ENCODE peak calls at places on chromosomes 16 and 17, in four cellular contexts. X, W, L and M are unnamed samples.

GRCh38 chr16:89004209-89004831 is 27.3 kb upstream of the CBFA2T3 start:
- DNase-seq in W (no peak), X (no peak), L (peak; percentile 45), M (no peak)

GRCh38 chr17:6506679-6507231 is 49.6 kb downstream of the PITPNM3 start:
- DNase-seq in X (no peak), L (no peak), W (no peak), M (no peak)

GRCh38 chr17:21275047-21275578 is 9.4 kb upstream of the MAP2K3 start:
- DNase-seq in X (no peak), L (no peak), W (no peak), M (no peak)

GRCh38 chr17:61402978-61403845 is 3.6 kb downstream of the TBX2 start:
- DNase-seq in X (peak; percentile 66), W (peak; percentile 82), L (peak; percentile 61), M (no peak)

GRCh38 chr16:89170346-89171215 is 967 bp upstream of the CDH15 start:
- DNase-seq in L (peak; percentile 89), W (peak; percentile 91), X (no peak), M (peak; percentile 60)

GRCh38 chr16:4266372-4266771 is 6.5 kb downstream of the TFAP4 start:
- DNase-seq in X (no peak), L (peak; percentile 66), W (peak; percentile 58), M (peak; percentile 74)

GRCh38 chr16:203246-203645 is 23.0 kb downstream of the HBQ1 start:
- DNase-seq in X (no peak), W (no peak), L (no peak), M (no peak)

GRCh38 chr16:19909750-19910322 is 25.2 kb upstream of the GPRC5B start:
- DNase-seq in W (no peak), L (no peak), X (no peak), M (peak; percentile 38)

GRCh38 chr16:62545039-62545438 is 508.8 kb upstream of the CDH8 start:
- DNase-seq in X (no peak), W (no peak), L (no peak), M (peak; percentile 42)

GRCh38 chr17:61907361-61907760 is 20.4 kb downstream of the INTS2 start:
- DNase-seq in L (no peak), W (no peak), X (no peak), M (no peak)

GRCh38 chr16:1614226-1615102 is 2.3 kb downstream of the CRAMP1 start:
- DNase-seq in L (peak; percentile 52), W (no peak), X (peak; percentile 30), M (peak; percentile 42)

GRCh38 chr16:1081734-1082265 is 9.3 kb downstream of the SSTR5 start:
- DNase-seq in L (no peak), X (no peak), W (no peak), M (no peak)

GRCh38 chr16:81545470-81546175 is 101.0 kb downstream of the CMIP start:
- DNase-seq in W (no peak), L (no peak), X (no peak), M (no peak)

GRCh38 chr17:64216030-64216384 is 47.1 kb downstream of the TEX2 start:
- DNase-seq in X (peak; percentile 69), L (no peak), W (no peak), M (no peak)

GRCh38 chr17:28811594-28812135 is 30.9 kb downstream of the FAM222B start:
- DNase-seq in X (peak; percentile 21), L (no peak), W (no peak), M (peak; percentile 63)

GRCh38 chr17:4579678-4580077 is 4.7 kb upstream of the SMTNL2 start:
- DNase-seq in W (no peak), L (no peak), X (no peak), M (no peak)

GRCh38 chr17:80455328-80455710 is 21.1 kb downstream of the NPTX1 start:
- DNase-seq in L (no peak), X (peak; percentile 46), W (peak; percentile 85), M (peak; percentile 84)

GRCh38 chr17:40967581-40967980 is 833 bp upstream of the KRT39 start:
- DNase-seq in W (no peak), L (no peak), X (no peak), M (no peak)

GRCh38 chr16:56971768-56972043 is 10.0 kb downstream of the CETP start:
- DNase-seq in X (no peak), L (no peak), W (no peak), M (no peak)

GRCh38 chr16:3092501-3092991 is 6.5 kb downstream of the ZSCAN10 start:
- DNase-seq in L (no peak), X (no peak), W (no peak), M (no peak)
- H2BK15ac ChIP-seq in L (no peak overlapping the region), X (no peak overlapping the region), W (no peak overlapping the region), M (no peak overlapping the region)

GRCh38 chr17:38926290-38927070 is 1.1 kb downstream of the LASP1NB start:
- DNase-seq in X (no peak), L (no peak), W (no peak), M (no peak)
- H4K5ac ChIP-seq in X (peak overlapping the region; percentile 69), L (no peak overlapping the region), W (no peak overlapping the region), M (no peak overlapping the region)

DNA sequence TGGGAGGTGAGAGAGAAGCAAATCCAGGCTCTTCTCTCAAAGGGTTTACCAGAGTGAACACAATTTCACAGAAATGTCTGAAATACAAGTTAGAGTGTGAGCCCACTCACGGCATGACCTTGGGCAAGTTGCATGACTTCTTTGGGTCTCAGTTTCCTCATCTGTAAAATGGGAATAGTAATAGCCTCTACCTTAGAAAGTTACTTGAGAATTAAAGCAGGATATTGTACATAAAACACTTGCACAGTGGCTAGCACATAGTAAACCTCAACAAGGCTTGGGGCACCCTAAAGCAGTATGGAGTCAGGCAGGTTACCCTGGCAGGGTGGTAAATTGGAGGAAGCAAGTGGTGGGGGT is 13.2 kb upstream of the RNF222 start:
- DNase-seq in X (no peak), W (no peak), L (no peak), M (no peak)
- H2AK5ac ChIP-seq in X (no peak overlapping the region), W (no peak overlapping the region), L (no peak overlapping the region), M (no peak overlapping the region)

DNA sequence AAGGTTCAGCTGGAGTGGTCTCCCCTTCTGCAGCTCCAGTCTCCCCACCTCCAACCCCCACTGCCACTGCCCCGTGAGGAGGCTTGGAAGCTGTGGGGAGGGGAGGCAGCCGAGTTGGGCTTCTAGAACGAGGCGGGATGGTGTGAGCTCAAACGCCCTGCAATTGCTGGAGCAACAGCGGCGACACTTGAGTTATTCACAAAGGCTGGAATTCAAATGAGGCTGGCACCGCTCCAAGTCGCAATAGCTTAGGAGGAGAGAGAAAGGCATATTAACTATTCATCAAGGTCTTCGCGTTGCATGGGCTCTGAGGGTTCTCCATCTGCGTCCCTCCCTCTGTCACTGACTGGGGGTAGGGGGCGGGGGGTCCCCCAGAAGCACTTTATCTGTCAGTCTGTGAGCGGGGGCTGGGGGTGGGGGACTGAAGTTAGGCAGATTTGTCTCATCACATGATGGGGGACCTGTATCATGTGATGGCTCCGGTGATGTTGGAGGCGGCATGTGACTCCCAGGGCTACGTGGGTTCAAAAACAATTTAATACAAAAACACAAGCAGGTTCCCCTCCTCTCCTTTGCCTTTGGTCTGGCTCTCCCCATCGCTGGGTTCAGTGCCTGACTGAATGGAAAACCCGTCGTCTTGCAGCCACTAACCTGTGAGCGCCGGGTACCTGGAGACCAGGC is 70.5 kb downstream of the RBBP6 start:
- DNase-seq in L (peak; percentile 69), W (peak; percentile 60), X (peak; percentile 31), M (peak; percentile 66)
- H2BK15ac ChIP-seq in L (peak overlapping the region; percentile 61), W (no peak overlapping the region), X (no peak overlapping the region), M (no peak overlapping the region)

DNA sequence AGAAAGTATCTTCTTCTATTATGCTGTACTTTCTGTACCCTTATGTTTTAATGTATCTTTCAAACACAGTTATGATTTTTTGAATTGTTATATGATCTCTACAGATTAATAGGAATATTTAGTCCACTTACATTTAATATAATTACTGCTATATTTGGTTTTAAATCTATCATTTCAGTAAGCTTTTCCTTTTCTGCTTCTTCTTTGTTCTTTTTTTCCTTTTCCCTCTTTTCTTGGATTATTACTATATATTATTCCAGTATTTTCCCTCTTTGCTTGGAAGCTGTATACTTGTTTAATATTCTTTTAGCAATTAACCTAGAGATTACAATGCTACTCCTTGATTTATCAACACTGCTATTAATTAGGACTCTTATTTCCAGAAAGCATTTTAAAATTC is 13.5 kb downstream of the TLE7 start:
- DNase-seq in X (no peak), L (no peak), W (no peak), M (no peak)
- H4K5ac ChIP-seq in X (no peak overlapping the region), L (no peak overlapping the region), W (no peak overlapping the region), M (no peak overlapping the region)